ENCODE peak calls at places on chromosomes 4 and X, in five cellular contexts. Q, K, E, B and H are unnamed samples.

GRCh38 chr4:183408791-183409190 is 35.6 kb upstream of the CDKN2AIP start:
- DNase-seq in Q (no peak), B (no peak), K (no peak), E (no peak), H (no peak)

GRCh38 chrX:40008841-40009461 is 88.8 kb downstream of the BCOR start:
- DNase-seq in B (no peak), E (no peak), K (no peak), Q (peak; percentile 63), H (peak; percentile 93)

GRCh38 chr4:72991889-72992288 is 77.6 kb downstream of the COX18 start:
- DNase-seq in Q (no peak), E (no peak), K (no peak), B (no peak), H (no peak)

GRCh38 chrX:131741103-131741581 is 197.3 kb downstream of the OR13H1 start:
- DNase-seq in K (no peak), E (no peak), Q (no peak), B (peak; percentile 66), H (peak; percentile 88)

GRCh38 chrX:53223068-53223693 is 1.8 kb downstream of the KDM5C start:
- DNase-seq in B (no peak), E (no peak), K (no peak), Q (peak; percentile 13), H (no peak)

GRCh38 chr4:87275311-87275710 is 47.4 kb downstream of the HSD17B13 start:
- DNase-seq in Q (no peak), E (no peak), K (no peak), B (no peak), H (no peak)

GRCh38 chr4:124530464-124531077 is 182.0 kb downstream of the ANKRD50 start:
- DNase-seq in B (no peak), K (no peak), E (no peak), Q (no peak), H (no peak)

GRCh38 chr4:20194079-20195013 is 57.4 kb upstream of the SLIT2 start:
- DNase-seq in E (no peak), K (no peak), B (no peak), Q (no peak), H (no peak)

GRCh38 chrX:136251042-136251991 is at the start of gene MAP7D3:
- DNase-seq in E (no peak), K (no peak), B (peak; percentile 57), Q (peak; percentile 15), H (peak; percentile 50)

GRCh38 chr4:153346563-153346962 is 2.1 kb downstream of the MND1 start:
- DNase-seq in E (no peak), Q (no peak), K (no peak), B (no peak), H (no peak)

GRCh38 chrX:138925330-138925729 is 213.8 kb upstream of the FGF13 start:
- DNase-seq in Q (no peak), B (no peak), E (no peak), K (no peak), H (no peak)

GRCh38 chr4:83109480-83110221 is 4.9 kb downstream of the PLAC8 start:
- DNase-seq in K (peak; percentile 12), Q (peak; percentile 1), B (peak; percentile 30), E (peak; percentile 72), H (peak; percentile 72)

GRCh38 chr4:158217763-158218162 is 7.5 kb downstream of the TMEM144 start:
- DNase-seq in E (no peak), B (no peak), K (no peak), Q (no peak), H (no peak)

GRCh38 chrX:153769158-153769864 is 5.3 kb downstream of the PLXNB3 start:
- DNase-seq in B (no peak), K (no peak), Q (no peak), E (no peak), H (peak; percentile 9)

GRCh38 chr4:184733654-184734524 is at the start of gene CENPU:
- DNase-seq in B (peak; percentile 93), Q (peak; percentile 95), E (peak; percentile 99), K (peak; percentile 85), H (peak; percentile 99)

GRCh38 chrX:47817421-47817820 is 19.3 kb upstream of the ZNF81 start:
- DNase-seq in E (no peak), B (no peak), Q (no peak), K (no peak), H (no peak)

GRCh38 chrX:115616943-115617563 is 56.1 kb downstream of the PLS3 start:
- DNase-seq in Q (no peak), E (no peak), B (no peak), K (no peak), H (no peak)